ENCODE peak calls at places on chromosomes 7 and 10, in six cellular contexts. T is endothelial cell; Y is MCF 10A; M is stimulated activated CD4-positive, alpha-beta T cell treated with anti-CD3 and anti-CD28 coated beads, Interleukin-4, amount 100 ng/mL, for 1 hour; O is GM10248; A is GM23248. D is an unnamed sample.

GRCh38 chr7:909358-910329 is 33.3 kb downstream of the GET4 start:
- DNase-seq in T (no peak), Y (peak; percentile 22), M (no peak), O (no peak), A (peak; percentile 63), D (peak; percentile 85)

GRCh38 chr7:27686315-27686714 is 23.6 kb upstream of the HIBADH start:
- DNase-seq in T (no peak), Y (no peak), M (no peak), O (no peak), A (peak; percentile 33), D (no peak)

GRCh38 chr7:101565601-101566209 is 63.4 kb downstream of the MYL10 start:
- DNase-seq in T (no peak), Y (no peak), M (no peak), O (no peak), A (no peak), D (peak; percentile 12)

GRCh38 chr7:99808766-99809165 is 19.0 kb upstream of the CYP3A43 start:
- DNase-seq in T (no peak), Y (no peak), M (no peak), O (no peak), A (no peak), D (no peak)

GRCh38 chr10:115861864-115862263 is 411.1 kb downstream of the GFRA1 start:
- DNase-seq in T (no peak), Y (peak; percentile 67), M (no peak), O (no peak), A (peak; percentile 81), D (no peak)

GRCh38 chr10:36362257-36362656 is 720.2 kb upstream of the FZD8 start:
- DNase-seq in T (no peak), Y (no peak), M (no peak), O (no peak), A (no peak), D (no peak)

GRCh38 chr10:77165445-77166316 is 471.9 kb downstream of the KCNMA1 start:
- DNase-seq in T (peak; percentile 66), Y (peak; percentile 79), M (no peak), O (peak; percentile 27), A (peak; percentile 77), D (no peak)

GRCh38 chr7:90401989-90402388 is 1.3 kb upstream of the CLDN12 start:
- DNase-seq in T (no peak), Y (no peak), M (no peak), O (no peak), A (peak; percentile 64), D (no peak)

GRCh38 chr7:105261689-105262088 is 127.0 kb downstream of the SRPK2 start:
- DNase-seq in T (no peak), Y (peak; percentile 30), M (no peak), O (no peak), A (no peak), D (no peak)

GRCh38 chr7:134018321-134018720 is 108.8 kb upstream of the LRGUK start:
- DNase-seq in T (no peak), Y (no peak), M (no peak), O (no peak), A (no peak), D (no peak)

GRCh38 chr7:90738249-90738648 is 142.1 kb downstream of the CDK14 start:
- DNase-seq in T (no peak), Y (no peak), M (no peak), O (no peak), A (no peak), D (no peak)

GRCh38 chr7:159122276-159122675 is 22.4 kb downstream of the VIPR2 start:
- DNase-seq in T (no peak), Y (no peak), M (no peak), O (no peak), A (no peak), D (no peak)

GRCh38 chr10:100520811-100521210 is 1.1 kb upstream of the SEC31B start:
- DNase-seq in T (no peak), Y (peak; percentile 41), M (no peak), O (no peak), A (peak; percentile 84), D (no peak)

GRCh38 chr7:146115665-146116451 is 743 bp upstream of the CNTNAP2 start:
- DNase-seq in T (peak; percentile 60), Y (no peak), M (peak; percentile 12), O (peak; percentile 42), A (peak; percentile 29), D (peak; percentile 86)

GRCh38 chr7:94698275-94698674 is 42.3 kb upstream of the SGCE start:
- DNase-seq in T (no peak), Y (peak; percentile 67), M (no peak), O (no peak), A (peak; percentile 81), D (no peak)

GRCh38 chr7:125908714-125909113 is 979.1 kb upstream of the POT1 start:
- DNase-seq in T (no peak), Y (no peak), M (no peak), O (no peak), A (no peak), D (no peak)

GRCh38 chr7:105132335-105132734 is 118.3 kb downstream of the KMT2E start:
- DNase-seq in T (no peak), Y (no peak), M (no peak), O (no peak), A (no peak), D (no peak)

GRCh38 chr10:6918305-6918704 is 338.2 kb upstream of the PRKCQ start:
- DNase-seq in T (peak; percentile 44), Y (peak; percentile 46), M (peak; percentile 75), O (peak; percentile 33), A (peak; percentile 24), D (peak; percentile 47)

GRCh38 chr7:117665393-117665792 is 185.6 kb downstream of the CFTR start:
- DNase-seq in T (no peak), Y (no peak), M (no peak), O (no peak), A (no peak), D (no peak)

GRCh38 chr7:8109196-8110022 is 140.8 kb downstream of the GLCCI1 start:
- DNase-seq in T (no peak), Y (peak; percentile 15), M (no peak), O (no peak), A (peak; percentile 42), D (no peak)

GRCh38 chr7:68722044-68722443 is 876.2 kb upstream of the AUTS2 start:
- DNase-seq in T (no peak), Y (no peak), M (no peak), O (no peak), A (no peak), D (no peak)

GRCh38 chr7:149808311-149808710 is 29.9 kb upstream of the ZNF862 start:
- DNase-seq in T (no peak), Y (no peak), M (no peak), O (no peak), A (no peak), D (peak; percentile 60)

GRCh38 chr10:100793055-100793454 is 47.7 kb downstream of the PAX2 start:
- DNase-seq in T (no peak), Y (no peak), M (no peak), O (no peak), A (no peak), D (no peak)

D was measured in upper lobe of left lung.